ENCODE peak calls at places on chromosomes 1 and 21, in four cellular contexts. U is SK-N-SH, C is HepG2, Q is GM12878. M is an unnamed sample.

GRCh38 chr1:19799233-19799876 is 361 bp downstream of the TMCO4 start:
- DNase-seq in C (peak; percentile 56), U (peak; percentile 83), Q (no peak), M (peak; percentile 52)

GRCh38 chr1:111515291-111516007 is 12.0 kb upstream of the ADORA3 start:
- DNase-seq in C (no peak), U (peak; percentile 39), Q (no peak), M (no peak)

GRCh38 chr1:167756760-167757405 is 35.1 kb downstream of the MPZL1 start:
- DNase-seq in C (no peak), U (no peak), Q (no peak), M (no peak)

GRCh38 chr1:100463809-100464424 is 74.0 kb upstream of the GPR88 start:
- DNase-seq in Q (no peak), U (peak; percentile 54), C (peak; percentile 64), M (peak; percentile 49)

GRCh38 chr21:41315726-41316125 is 875 bp upstream of the FAM3B start:
- DNase-seq in Q (no peak), C (no peak), U (no peak), M (no peak)

GRCh38 chr1:53083636-53084588 is 21.9 kb downstream of the PODN start:
- DNase-seq in C (no peak), U (no peak), Q (no peak), M (no peak)

GRCh38 chr1:209154916-209155315 is 428.6 kb upstream of the CAMK1G start:
- DNase-seq in C (no peak), Q (no peak), U (no peak), M (no peak)

GRCh38 chr1:226121587-226122400 is 59.3 kb downstream of the H3-3A start:
- DNase-seq in Q (no peak), U (peak; percentile 98), C (peak; percentile 49), M (peak; percentile 88)

GRCh38 chr1:47514229-47514628 is 76.4 kb downstream of the FOXD2 start:
- DNase-seq in U (no peak), Q (no peak), C (no peak), M (no peak)

GRCh38 chr1:35810096-35810860 is 2.5 kb downstream of the AGO4 start:
- DNase-seq in Q (no peak), C (no peak), U (no peak), M (no peak)

GRCh38 chr1:8985915-8986813 is 40.1 kb downstream of the SLC2A7 start:
- DNase-seq in Q (no peak), U (no peak), C (peak; percentile 55), M (peak; percentile 89)

GRCh38 chr1:92949937-92950817 is 11.1 kb downstream of the DIPK1A start:
- DNase-seq in C (no peak), Q (no peak), U (no peak), M (peak; percentile 7)

GRCh38 chr1:85884372-85885035 is 176.3 kb upstream of the ZNHIT6 start:
- DNase-seq in C (peak; percentile 14), Q (no peak), U (peak; percentile 16), M (no peak)

GRCh38 chr1:184502154-184502553 is 115.3 kb downstream of the C1orf21 start:
- DNase-seq in C (no peak), Q (no peak), U (no peak), M (no peak)

GRCh38 chr21:35149698-35150097 is 100.6 kb upstream of the RUNX1 start:
- DNase-seq in U (no peak), C (no peak), Q (no peak), M (no peak)

GRCh38 chr1:52139817-52140540 is 1.9 kb upstream of the ZFYVE9 start:
- DNase-seq in Q (peak; percentile 55), C (no peak), U (no peak), M (no peak)

GRCh38 chr1:61343623-61344257 is 261.4 kb downstream of the NFIA start:
- DNase-seq in U (no peak), Q (no peak), C (no peak), M (no peak)

GRCh38 chr1:966603-967295 is 467 bp downstream of the PLEKHN1 start:
- DNase-seq in Q (no peak), C (peak; percentile 31), U (no peak), M (peak; percentile 56)
- TF ChIP-seq PBX3 in Q (no peak), C (no peak), U (no peak), M (no peak)

GRCh38 chr1:154883919-154884867 is 14.1 kb upstream of the KCNN3 start:
- DNase-seq in U (no peak), Q (no peak), C (no peak), M (no peak)
- TF ChIP-seq EP300 in U (no peak), Q (no peak), C (no peak), M (no peak)

GRCh38 chr21:39529026-39529425 is 77.3 kb downstream of the SH3BGR start:
- DNase-seq in Q (no peak), U (no peak), C (no peak), M (no peak)
- TF ChIP-seq PBX3 in Q (no peak), U (no peak), C (no peak), M (no peak)

GRCh38 chr1:234710936-234711335 is 101.0 kb upstream of the IRF2BP2 start:
- DNase-seq in C (no peak), Q (no peak), U (no peak), M (no peak)
- TF ChIP-seq EP300 in C (no peak), Q (no peak), U (no peak), M (no peak)

GRCh38 chr1:201399352-201400126 is 415 bp upstream of the LAD1 start:
- DNase-seq in Q (no peak), C (peak; percentile 57), U (no peak), M (no peak)
- TF ChIP-seq PBX3 in Q (no peak), C (peak; percentile 17), U (no peak), M (no peak)

M was measured in A549.